ENCODE peak calls at places on chromosomes 16 and 17, in six cellular contexts. V, N, Q, H, P and L are unnamed samples.

GRCh38 chr16:48426244-48427135 is 41.3 kb upstream of the SIAH1 start:
- DNase-seq in V (no peak), H (no peak), P (no peak), Q (no peak), N (no peak), L (no peak)

GRCh38 chr17:73371285-73371684 is 59.5 kb upstream of the CDC42EP4 start:
- DNase-seq in H (no peak), V (no peak), N (peak), P (no peak), Q (no peak), L (no peak)

GRCh38 chr17:44279586-44280344 is 11.8 kb upstream of the SLC4A1 start:
- DNase-seq in V (peak), N (no peak), H (peak), Q (peak), P (peak), L (peak)

GRCh38 chr17:79057727-79058400 is 16.8 kb upstream of the ENGASE start:
- DNase-seq in V (no peak), N (no peak), Q (no peak), H (no peak), P (no peak), L (no peak)

GRCh38 chr17:8707591-8708453 is 36.8 kb downstream of the CCDC42 start:
- DNase-seq in H (no peak), N (no peak), P (peak), V (peak), Q (no peak), L (no peak)

GRCh38 chr17:12402963-12403622 is 262.6 kb upstream of the MYOCD start:
- DNase-seq in N (peak), H (no peak), P (no peak), V (no peak), Q (no peak), L (no peak)

GRCh38 chr17:64992325-64992802 is 64.2 kb downstream of the GNA13 start:
- DNase-seq in Q (no peak), H (no peak), P (peak), V (no peak), N (peak), L (no peak)

GRCh38 chr17:35743911-35744328 is 9.1 kb downstream of the GAS2L2 start:
- DNase-seq in H (no peak), Q (no peak), N (no peak), P (no peak), V (no peak), L (no peak)

GRCh38 chr16:84043486-84044107 is 1.0 kb upstream of the SLC38A8 start:
- DNase-seq in V (no peak), Q (no peak), H (no peak), P (peak), N (no peak), L (peak)

GRCh38 chr17:69339937-69340336 is 13.0 kb upstream of the ABCA5 start:
- DNase-seq in N (no peak), H (no peak), P (no peak), Q (no peak), V (no peak), L (no peak)

GRCh38 chr17:63356275-63356905 is 89.7 kb downstream of the CYB561 start:
- DNase-seq in V (no peak), P (no peak), H (no peak), Q (no peak), N (no peak), L (no peak)

GRCh38 chr17:44202756-44203155 is 3.1 kb upstream of the ATXN7L3 start:
- DNase-seq in N (no peak), Q (peak), P (no peak), H (no peak), V (peak), L (no peak)

GRCh38 chr16:86222965-86223551 is 287.3 kb upstream of the FOXF1 start:
- DNase-seq in P (no peak), H (no peak), V (no peak), N (no peak), Q (no peak), L (no peak)

GRCh38 chr16:4052801-4053662 is 63.2 kb downstream of the ADCY9 start:
- DNase-seq in Q (peak), H (peak), P (no peak), V (peak), N (no peak), L (peak)

GRCh38 chr17:64202683-64203430 is 60.2 kb downstream of the TEX2 start:
- DNase-seq in H (no peak), Q (no peak), N (no peak), P (peak), V (no peak), L (no peak)

GRCh38 chr17:81403040-81403467 is 7.8 kb downstream of the BAHCC1 start:
- DNase-seq in Q (no peak), N (no peak), H (no peak), P (no peak), V (no peak), L (peak)

GRCh38 chr17:66383353-66383752 is 80.9 kb downstream of the PRKCA start:
- DNase-seq in P (no peak), N (no peak), Q (no peak), V (no peak), H (no peak), L (no peak)

GRCh38 chr16:1019234-1019933 is 37.8 kb downstream of the SOX8 start:
- DNase-seq in Q (peak), N (no peak), V (no peak), P (no peak), H (no peak), L (no peak)

GRCh38 chr17:76122411-76123126 is 18.5 kb downstream of the FOXJ1 start:
- DNase-seq in Q (no peak), P (no peak), V (no peak), H (no peak), N (no peak), L (no peak)

GRCh38 chr17:80599546-80600305 is 55.1 kb downstream of the RPTOR start:
- DNase-seq in Q (no peak), N (peak), P (peak), H (peak), V (no peak), L (no peak)

GRCh38 chr17:64277831-64278562 is 14.9 kb upstream of the TEX2 start:
- DNase-seq in N (no peak), Q (no peak), H (no peak), V (no peak), P (no peak), L (no peak)

GRCh38 chr17:218711-219110 is 37.3 kb upstream of the DOC2B start:
- DNase-seq in V (no peak), P (no peak), H (no peak), Q (no peak), N (no peak), L (no peak)

GRCh38 chr16:13940397-13940933 is 20.5 kb downstream of the ERCC4 start:
- DNase-seq in V (no peak), N (no peak), P (peak), H (no peak), Q (no peak), L (no peak)

GRCh38 chr17:39813631-39814030 is 50.5 kb downstream of the IKZF3 start:
- DNase-seq in V (no peak), P (no peak), H (no peak), N (no peak), Q (no peak), L (no peak)

GRCh38 chr17:39810939-39811728 is 53.0 kb downstream of the IKZF3 start:
- DNase-seq in N (no peak), H (no peak), P (no peak), Q (no peak), V (no peak), L (no peak)

GRCh38 chr17:39809221-39809620 is 54.9 kb downstream of the IKZF3 start:
- DNase-seq in P (no peak), V (no peak), Q (no peak), H (no peak), N (no peak), L (no peak)

GRCh38 chr17:39814497-39814896 is 49.6 kb downstream of the IKZF3 start:
- DNase-seq in N (no peak), V (no peak), H (no peak), Q (no peak), P (no peak), L (no peak)

DNA sequence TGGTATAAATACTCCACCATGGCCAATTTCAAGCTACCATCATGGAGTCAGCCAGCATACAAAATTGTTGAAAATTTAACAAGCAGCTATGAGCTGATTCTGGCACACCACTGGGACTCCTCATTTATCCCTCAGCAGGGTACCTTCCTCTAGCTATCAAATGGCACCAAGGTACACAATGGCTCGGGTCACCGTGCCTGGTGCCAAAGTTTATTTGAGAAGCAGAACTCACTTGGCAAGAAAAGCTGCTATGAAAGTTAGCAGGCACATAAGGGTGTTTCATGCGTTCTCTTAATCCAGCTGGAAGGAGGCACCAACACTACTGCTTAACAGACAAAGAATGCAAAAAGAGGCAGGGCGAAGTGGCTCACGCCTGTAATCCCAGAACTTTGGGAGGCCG is 51.6 kb downstream of the IKZF3 start:
- DNase-seq in P (no peak), N (no peak), V (no peak), H (no peak), Q (no peak), L (no peak)
- H3K27ac ChIP-seq in P (no peak), N (no peak), V (no peak), H (no peak), Q (no peak), L (no peak)

GRCh38 chr16:50622029-50622428 is 59.1 kb downstream of the SNX20 start:
- DNase-seq in Q (no peak), H (no peak), N (no peak), P (no peak), V (no peak), L (no peak)
- TF ChIP-seq EP300 in Q (no peak), H (no peak), N (no peak), P (no peak), V (no peak), L (no peak)

GRCh38 chr17:38853292-38854219 is at the start of gene RPL23:
- DNase-seq in V (peak), Q (peak), N (peak), P (peak), H (peak), L (peak)
- H3K4me3 ChIP-seq in V (peak), Q (peak), N (peak), P (peak), H (peak), L (peak)

GRCh38 chr17:31594416-31594815 is 202.9 kb downstream of the RAB11FIP4 start:
- DNase-seq in Q (no peak), H (no peak), P (no peak), V (no peak), N (no peak), L (no peak)
- H3K27ac ChIP-seq in Q (no peak), H (no peak), P (no peak), V (no peak), N (no peak), L (no peak)

GRCh38 chr17:1714488-1714979 is 4.4 kb upstream of the TLCD2 start:
- DNase-seq in Q (peak), N (peak), V (peak), P (peak), H (peak), L (peak)
- TF ChIP-seq EP300 in Q (peak), N (no peak), V (no peak), P (no peak), H (peak), L (no peak)

GRCh38 chr17:56770427-56770826 is 63.3 kb downstream of the C17orf67 start:
- DNase-seq in N (no peak), V (no peak), Q (no peak), P (no peak), H (no peak), L (no peak)

GRCh38 chr17:56771975-56772374 is 61.7 kb downstream of the C17orf67 start:
- DNase-seq in N (no peak), V (no peak), H (no peak), P (no peak), Q (no peak), L (no peak)

GRCh38 chr17:56772442-56772841 is 61.3 kb downstream of the C17orf67 start:
- DNase-seq in N (no peak), H (no peak), V (no peak), Q (no peak), P (peak), L (no peak)

GRCh38 chr17:56773124-56773523 is 60.6 kb downstream of the C17orf67 start:
- DNase-seq in Q (no peak), P (no peak), V (no peak), H (no peak), N (no peak), L (no peak)

DNA sequence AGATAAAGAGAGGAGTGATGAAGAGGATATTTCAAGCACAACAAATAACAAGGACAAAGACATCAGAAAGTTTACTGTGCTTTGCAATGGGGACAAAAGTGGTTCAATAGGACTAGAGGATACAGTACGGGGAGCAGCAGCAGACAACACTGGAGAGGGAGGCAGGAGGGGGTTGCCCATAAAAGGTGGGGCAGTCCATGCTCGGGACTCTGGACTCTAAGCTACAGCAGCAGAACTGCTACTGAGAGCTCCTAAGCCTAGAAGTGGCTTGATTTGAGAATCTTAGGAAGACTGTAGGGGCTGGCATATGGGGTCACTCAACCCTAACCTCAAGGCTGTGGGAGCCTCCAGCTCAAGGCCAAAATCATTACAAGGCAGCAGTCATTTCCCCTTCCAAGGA is 62.2 kb downstream of the C17orf67 start:
- DNase-seq in Q (no peak), N (no peak), P (no peak), H (no peak), V (no peak), L (no peak)
- H3K4me3 ChIP-seq in Q (no peak), N (no peak), P (no peak), H (no peak), V (no peak), L (no peak)